ENCODE peak calls at places on chromosomes 12 and 14, in ten cellular contexts. Q is mucosa of descending colon, T is stomach, U is B cell, D is H9, O is WTC11, G is GM20000, Z is Panc1, L is RWPE1, R is GM06990. M is an unnamed sample.

GRCh38 chr14:63174760-63175191 is 29.5 kb upstream of the RHOJ start:
- DNase-seq in G (peak), L (peak), Z (no peak), D (peak), Q (no peak), T (no peak), R (no peak), O (peak), U (no peak), M (no peak)

GRCh38 chr14:63727231-63727735 is 582 bp downstream of the SGPP1 start:
- DNase-seq in G (no peak), D (peak), R (no peak), O (no peak), U (peak), T (peak), Q (peak), Z (no peak), L (no peak), M (peak)

GRCh38 chr14:45253754-45254300 is 825 bp upstream of the MIS18BP1 start:
- DNase-seq in Z (no peak), L (peak), Q (peak), R (peak), G (peak), O (no peak), T (no peak), D (no peak), U (no peak), M (peak)

GRCh38 chr14:69896080-69896479 is 16.9 kb downstream of the SMOC1 start:
- DNase-seq in O (no peak), Q (no peak), Z (no peak), U (no peak), D (no peak), T (no peak), R (no peak), G (no peak), L (no peak), M (no peak)

GRCh38 chr12:76274699-76275098 is 73.5 kb downstream of the BBS10 start:
- DNase-seq in D (no peak), L (no peak), O (no peak), G (no peak), T (no peak), U (no peak), Z (no peak), Q (no peak), R (no peak), M (peak)

GRCh38 chr12:13000935-13001724 is 1.1 kb upstream of the HEBP1 start:
- DNase-seq in Z (no peak), T (peak), R (peak), O (peak), U (peak), G (peak), D (peak), L (peak), Q (peak), M (peak)

GRCh38 chr12:92503029-92503931 is 199.5 kb upstream of the PLEKHG7 start:
- DNase-seq in G (peak), U (no peak), Q (no peak), D (no peak), T (no peak), R (peak), L (no peak), Z (no peak), O (no peak), M (peak)

GRCh38 chr14:21107360-21107781 is 6.5 kb downstream of the TMEM253 start:
- DNase-seq in T (no peak), U (no peak), R (no peak), Z (no peak), Q (no peak), O (no peak), G (no peak), D (no peak), L (peak), M (no peak)

GRCh38 chr12:111758120-111758561 is 8.6 kb upstream of the ALDH2 start:
- DNase-seq in T (peak), O (peak), L (no peak), R (no peak), D (peak), U (no peak), G (no peak), Z (no peak), Q (no peak), M (no peak)

GRCh38 chr12:73506611-73507010 is 1031.0 kb upstream of the ATXN7L3B start:
- DNase-seq in U (no peak), G (no peak), R (no peak), Q (no peak), Z (no peak), T (no peak), L (no peak), D (no peak), O (no peak), M (no peak)

GRCh38 chr14:84643438-84643837 is 886.5 kb upstream of the FLRT2 start:
- DNase-seq in Z (no peak), Q (no peak), U (no peak), D (no peak), L (no peak), T (no peak), G (no peak), R (no peak), O (no peak), M (no peak)

GRCh38 chr14:35420036-35420811 is 15.7 kb upstream of the NFKBIA start:
- DNase-seq in Q (no peak), O (no peak), T (no peak), Z (no peak), L (peak), R (no peak), U (no peak), G (no peak), D (no peak), M (no peak)

GRCh38 chr12:105862163-105862821 is 276.5 kb downstream of the NUAK1 start:
- DNase-seq in U (no peak), Z (no peak), Q (no peak), R (no peak), G (no peak), D (no peak), T (no peak), L (no peak), O (no peak), M (no peak)

GRCh38 chr14:33309081-33309480 is 370.4 kb downstream of the NPAS3 start:
- DNase-seq in Q (no peak), U (no peak), T (no peak), D (no peak), L (no peak), O (no peak), Z (no peak), G (no peak), R (no peak), M (no peak)

GRCh38 chr12:3700861-3701260 is 52.0 kb downstream of the CRACR2A start:
- DNase-seq in D (no peak), O (no peak), R (no peak), G (no peak), Q (no peak), L (no peak), Z (no peak), T (no peak), U (no peak), M (no peak)

GRCh38 chr12:24198936-24199644 is 249.6 kb upstream of the SOX5 start:
- DNase-seq in D (no peak), L (no peak), R (peak), O (no peak), Z (no peak), T (no peak), Q (no peak), U (no peak), G (no peak), M (no peak)

GRCh38 chr14:62039871-62040270 is 277.7 kb downstream of the SNAPC1 start:
- DNase-seq in G (peak), U (no peak), Z (no peak), O (no peak), L (no peak), Q (no peak), T (no peak), D (no peak), R (no peak), M (no peak)

GRCh38 chr12:32533971-32534590 is 134.7 kb downstream of the FGD4 start:
- DNase-seq in D (peak), T (peak), Q (peak), G (peak), U (peak), O (no peak), L (peak), Z (peak), R (no peak), M (no peak)

GRCh38 chr12:128337456-128338160 is 70.6 kb downstream of the TMEM132C start:
- DNase-seq in O (no peak), R (no peak), Q (no peak), G (no peak), U (no peak), L (no peak), T (no peak), Z (no peak), D (no peak), M (no peak)

GRCh38 chr12:60832300-60832699 is 1236.5 kb downstream of the SLC16A7 start:
- DNase-seq in Q (no peak), G (no peak), R (no peak), U (no peak), D (no peak), L (no peak), T (no peak), Z (no peak), O (no peak), M (no peak)

GRCh38 chr12:119710941-119711551 is 43.1 kb downstream of the PRKAB1 start:
- DNase-seq in T (no peak), R (no peak), Z (no peak), G (no peak), L (no peak), O (no peak), D (no peak), Q (no peak), U (no peak), M (no peak)

GRCh38 chr12:29164477-29165163 is 15.5 kb downstream of the FAR2 start:
- DNase-seq in Q (no peak), D (no peak), R (peak), G (peak), Z (no peak), O (no peak), L (peak), U (no peak), T (no peak), M (no peak)

GRCh38 chr14:81286574-81287370 is 66.0 kb upstream of the GTF2A1 start:
- DNase-seq in D (no peak), T (no peak), R (no peak), O (no peak), Q (no peak), U (no peak), G (no peak), Z (no peak), L (peak), M (no peak)

GRCh38 chr12:110661337-110661972 is 27.5 kb downstream of the HVCN1 start:
- DNase-seq in G (peak), R (peak), Z (no peak), T (peak), D (no peak), U (peak), Q (peak), O (no peak), L (no peak), M (peak)

GRCh38 chr12:873954-874353 is 75.5 kb downstream of the RAD52 start:
- DNase-seq in U (no peak), D (no peak), Q (no peak), R (no peak), T (no peak), Z (no peak), L (peak), G (no peak), O (no peak), M (peak)

GRCh38 chr14:81516941-81517797 is 16.5 kb downstream of the SEL1L start:
- DNase-seq in O (no peak), Q (no peak), L (no peak), Z (no peak), T (no peak), U (no peak), R (no peak), G (no peak), D (no peak), M (no peak)

GRCh38 chr12:75820848-75821578 is 210.6 kb downstream of the PHLDA1 start:
- DNase-seq in R (no peak), Q (peak), O (no peak), Z (no peak), D (no peak), G (no peak), T (no peak), U (no peak), L (peak), M (no peak)

GRCh38 chr12:99223554-99223953 is 424.0 kb upstream of the GARIN6 start:
- DNase-seq in O (no peak), Q (no peak), D (no peak), L (no peak), R (no peak), Z (no peak), T (no peak), G (no peak), U (no peak), M (no peak)

GRCh38 chr12:11746940-11747716 is 97.7 kb downstream of the ETV6 start:
- DNase-seq in Q (no peak), D (no peak), U (no peak), G (no peak), T (no peak), L (no peak), R (no peak), O (no peak), Z (no peak), M (no peak)

GRCh38 chr12:81998761-81999378 is 239.7 kb upstream of the PPFIA2 start:
- DNase-seq in R (no peak), L (peak), U (no peak), G (no peak), D (no peak), Q (no peak), O (no peak), T (no peak), Z (no peak), M (no peak)

GRCh38 chr14:104286496-104286895 is 148.1 kb downstream of the KIF26A start:
- DNase-seq in L (no peak), O (no peak), Q (peak), T (no peak), U (no peak), Z (no peak), R (no peak), D (no peak), G (no peak), M (no peak)

GRCh38 chr12:125395583-125396215 is 330.5 kb downstream of the AACS start:
- DNase-seq in R (no peak), D (no peak), U (no peak), Z (no peak), Q (no peak), G (no peak), L (no peak), O (no peak), T (no peak), M (no peak)

GRCh38 chr14:99136401-99136800 is 135.6 kb downstream of the BCL11B start:
- DNase-seq in Q (no peak), U (no peak), R (no peak), Z (no peak), O (no peak), L (no peak), D (peak), G (no peak), T (peak), M (no peak)

GRCh38 chr12:85448548-85449139 is 168.6 kb downstream of the ALX1 start:
- DNase-seq in Z (no peak), R (no peak), D (no peak), O (no peak), G (no peak), Q (no peak), T (no peak), L (no peak), U (no peak), M (no peak)

GRCh38 chr12:132346496-132347470 is 17.4 kb upstream of the GALNT9 start:
- DNase-seq in U (no peak), D (no peak), T (no peak), G (no peak), Q (no peak), R (no peak), Z (no peak), O (no peak), L (no peak), M (no peak)

GRCh38 chr14:96122496-96122895 is 82.1 kb upstream of the BDKRB2 start:
- DNase-seq in O (no peak), L (no peak), G (no peak), R (no peak), Q (no peak), D (no peak), Z (no peak), U (no peak), T (no peak), M (no peak)

GRCh38 chr12:9718968-9719367 is 13.9 kb downstream of the CLECL1 start:
- DNase-seq in G (no peak), L (no peak), D (no peak), U (no peak), Q (no peak), Z (no peak), O (no peak), R (no peak), T (no peak), M (no peak)

GRCh38 chr14:33475623-33476022 is 475.3 kb downstream of the EGLN3 start:
- DNase-seq in R (no peak), Z (peak), U (no peak), T (peak), G (peak), O (peak), Q (peak), L (peak), D (peak), M (peak)

GRCh38 chr12:33566403-33566802 is 126.8 kb upstream of the SYT10 start:
- DNase-seq in L (no peak), U (no peak), Q (no peak), R (no peak), Z (no peak), T (no peak), O (no peak), D (no peak), G (no peak), M (no peak)

GRCh38 chr12:53190108-53190729 is 9.5 kb upstream of the CSAD start:
- DNase-seq in U (peak), O (peak), R (no peak), L (peak), Q (peak), G (peak), Z (no peak), D (peak), T (peak), M (peak)

GRCh38 chr14:100648474-100649172 is 61.4 kb upstream of the BEGAIN start:
- DNase-seq in Q (peak), L (no peak), G (no peak), T (no peak), D (no peak), Z (no peak), U (no peak), O (no peak), R (no peak), M (no peak)

GRCh38 chr14:100644784-100645183 is 57.6 kb upstream of the BEGAIN start:
- DNase-seq in U (no peak), D (no peak), T (no peak), R (no peak), L (no peak), O (no peak), Q (no peak), Z (no peak), G (no peak), M (no peak)

GRCh38 chr14:100644383-100644782 is 57.2 kb upstream of the BEGAIN start:
- DNase-seq in Z (no peak), T (no peak), O (no peak), R (no peak), G (no peak), Q (no peak), L (no peak), D (no peak), U (no peak), M (no peak)

GRCh38 chr14:100645200-100645985 is 58.2 kb upstream of the BEGAIN start:
- DNase-seq in R (peak), U (peak), Q (peak), T (peak), O (peak), L (peak), D (peak), G (peak), Z (no peak), M (peak)

GRCh38 chr14:100645986-100646314 is 58.7 kb upstream of the BEGAIN start:
- DNase-seq in Q (no peak), G (no peak), O (no peak), T (no peak), D (no peak), U (no peak), R (no peak), Z (no peak), L (no peak), M (no peak)
- TF ChIP-seq CTCF in Q (no peak), G (no peak), O (no peak), T (no peak), D (no peak), U (no peak), R (no peak), Z (peak), L (peak), M (no peak)

DNA sequence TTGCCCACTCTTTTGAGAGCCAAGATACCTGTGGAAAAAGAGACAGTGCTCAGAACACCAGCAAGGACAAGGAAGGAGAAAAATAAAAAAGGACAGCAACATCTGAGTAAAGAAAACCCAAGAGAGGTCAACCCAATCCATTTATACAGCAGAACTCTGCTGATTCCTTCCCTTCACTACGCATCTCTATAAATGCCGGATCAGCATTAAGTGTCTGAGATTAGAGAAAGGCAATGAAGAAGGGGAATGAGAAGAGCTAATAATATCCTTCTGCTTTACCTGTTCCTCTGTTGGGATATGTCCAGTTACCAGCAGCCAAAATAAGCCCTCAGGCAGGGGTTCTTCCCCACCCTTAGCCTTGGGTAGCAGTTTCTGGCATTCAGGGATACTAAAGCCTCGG is 15.8 kb downstream of the COQ10A start:
- DNase-seq in O (no peak), L (no peak), T (no peak), G (no peak), Q (no peak), U (no peak), R (no peak), D (no peak), Z (no peak), M (no peak)
- TF ChIP-seq CTCF in O (no peak), L (no peak), T (no peak), G (no peak), Q (no peak), U (no peak), R (no peak), D (no peak), Z (no peak), M (no peak)

GRCh38 chr12:116502989-116503496 is 56.1 kb upstream of the MAP1LC3B2 start:
- DNase-seq in T (peak), L (no peak), Z (no peak), U (no peak), R (no peak), O (no peak), Q (no peak), G (no peak), D (no peak), M (no peak)
- TF ChIP-seq CTCF in T (no peak), L (no peak), Z (no peak), U (no peak), R (no peak), O (no peak), Q (no peak), G (no peak), D (no peak), M (no peak)

DNA sequence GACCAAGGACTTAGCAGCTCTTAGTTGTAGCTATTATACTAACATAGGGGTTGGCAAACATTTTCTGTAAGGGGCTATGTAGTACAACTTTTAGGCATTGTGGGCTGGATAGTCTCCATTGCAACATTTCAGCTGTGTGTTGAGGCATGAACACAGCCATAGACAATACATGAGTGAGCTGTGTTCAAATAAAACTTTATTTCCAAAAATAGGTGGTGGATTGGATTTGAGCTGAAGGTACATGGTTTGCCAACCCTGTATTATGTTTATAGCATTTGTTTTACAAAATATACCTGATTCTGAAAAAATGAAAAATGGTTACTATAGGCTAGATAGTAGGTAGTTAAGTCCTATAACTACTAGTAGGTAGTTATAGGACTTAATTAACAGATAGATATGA is 40.5 kb downstream of the ETNK1 start:
- DNase-seq in Z (no peak), D (no peak), Q (no peak), T (no peak), O (no peak), U (no peak), L (no peak), R (no peak), G (no peak), M (no peak)
- TF ChIP-seq CTCF in Z (no peak), D (no peak), Q (no peak), T (no peak), O (no peak), U (no peak), L (no peak), R (no peak), G (no peak), M (no peak)

DNA sequence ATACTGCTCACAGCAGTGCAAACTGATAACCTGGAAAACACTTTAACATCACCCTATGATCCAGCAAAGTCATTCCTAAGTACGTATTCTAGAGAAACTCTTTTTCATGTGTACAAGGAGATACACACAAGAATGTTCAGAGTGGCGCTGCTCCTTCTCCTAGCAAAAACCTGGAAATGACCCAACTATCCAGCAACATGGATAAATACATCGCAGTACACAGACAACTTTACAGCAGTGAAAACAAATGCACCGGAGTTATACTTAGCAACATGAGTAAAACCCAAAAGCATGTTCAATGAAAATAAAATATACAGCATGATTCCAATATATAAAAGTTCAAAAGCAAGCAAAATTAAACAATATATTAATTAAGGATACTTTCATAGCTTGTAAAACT is 18.7 kb downstream of the SART3 start:
- DNase-seq in U (no peak), G (no peak), D (no peak), Q (no peak), L (no peak), Z (no peak), O (no peak), R (no peak), T (no peak), M (no peak)
- TF ChIP-seq CTCF in U (no peak), G (no peak), D (no peak), Q (no peak), L (no peak), Z (no peak), O (no peak), R (no peak), T (no peak), M (no peak)

M was measured in activated CD8-positive, alpha-beta T cell treated with anti-CD3 and anti-CD28 coated beads for 36 hours.